ENCODE peak calls at places on chromosomes 3 and 15, in seven cellular contexts. M is suprapubic skin, F is ovary, L is GF-D8, T is HuH-7, Y is cardiac muscle cell, O is NCI-H1436. J is an unnamed sample.

GRCh38 chr3:133915685-133916639 is 20.3 kb upstream of the RAB6B start:
- DNase-seq in F (no peak), L (no peak), T (no peak), Y (peak), M (no peak), O (no peak), J (no peak)

GRCh38 chr3:173583496-173583895 is 186.0 kb downstream of the NLGN1 start:
- DNase-seq in Y (no peak), M (no peak), F (no peak), T (no peak), L (no peak), O (no peak), J (no peak)

GRCh38 chr15:37891754-37892368 is 42.6 kb upstream of the TMCO5A start:
- DNase-seq in T (peak), L (no peak), M (no peak), F (no peak), Y (peak), O (peak), J (no peak)

GRCh38 chr3:161150001-161150525 is 44.9 kb upstream of the B3GALNT1 start:
- DNase-seq in T (no peak), L (no peak), Y (peak), F (no peak), O (no peak), M (no peak), J (no peak)

GRCh38 chr15:84006467-84006866 is 229.1 kb upstream of the GOLGA6L4 start:
- DNase-seq in Y (peak), L (no peak), O (no peak), T (no peak), F (no peak), M (no peak), J (no peak)

GRCh38 chr3:5531741-5532140 is 344.2 kb downstream of the EDEM1 start:
- DNase-seq in O (no peak), T (no peak), Y (no peak), F (no peak), M (no peak), L (no peak), J (no peak)

GRCh38 chr3:169659858-169660614 is 3.5 kb downstream of the MECOM start:
- DNase-seq in Y (peak), F (no peak), M (no peak), O (no peak), L (no peak), T (no peak), J (no peak)

GRCh38 chr3:71885001-71885400 is 100.1 kb upstream of the PROK2 start:
- DNase-seq in T (no peak), F (no peak), M (no peak), O (no peak), Y (peak), L (no peak), J (no peak)

GRCh38 chr3:129648331-129648730 is 41.9 kb upstream of the PLXND1 start:
- DNase-seq in Y (no peak), O (no peak), M (no peak), L (no peak), F (no peak), T (no peak), J (no peak)

GRCh38 chr3:49703443-49703927 is 14.1 kb downstream of the RNF123 start:
- DNase-seq in O (peak), F (peak), Y (peak), L (no peak), M (no peak), T (peak), J (peak)

GRCh38 chr3:46947981-46948791 is 28.4 kb downstream of the CCDC12 start:
- DNase-seq in T (no peak), F (no peak), L (peak), O (no peak), M (no peak), Y (peak), J (peak)

GRCh38 chr3:45551214-45552010 is 43.1 kb upstream of the LIMD1 start:
- DNase-seq in Y (peak), F (peak), M (peak), L (no peak), T (no peak), O (no peak), J (peak)

GRCh38 chr3:128679338-128679737 is 28.7 kb upstream of the RPN1 start:
- DNase-seq in L (no peak), M (no peak), O (no peak), Y (no peak), F (no peak), T (no peak), J (no peak)

J was measured in left ventricle myocardium inferior.